ENCODE peak calls at places on chromosome 7, in four cellular contexts. R, S, G and Q are unnamed samples.

GRCh38 chr7:98212532-98213041 is 1.3 kb downstream of the BHLHA15 start:
- DNase-seq in R (no peak), S (no peak), G (no peak), Q (no peak)

GRCh38 chr7:104848386-104848990 is 165.5 kb upstream of the KMT2E start:
- DNase-seq in R (no peak), S (peak), G (peak), Q (peak)

GRCh38 chr7:39910108-39910869 is 39.8 kb upstream of the CDK13 start:
- DNase-seq in R (no peak), S (no peak), G (no peak), Q (no peak)

GRCh38 chr7:157603005-157603404 is 266.2 kb downstream of the DNAJB6 start:
- DNase-seq in R (no peak), S (no peak), G (no peak), Q (no peak)

GRCh38 chr7:1240296-1240820 is 7.7 kb downstream of the UNCX start:
- DNase-seq in R (no peak), S (no peak), G (no peak), Q (no peak)

GRCh38 chr7:1804310-1804709 is 134.2 kb downstream of the ELFN1 start:
- DNase-seq in R (no peak), S (no peak), G (no peak), Q (no peak)

GRCh38 chr7:106425017-106425719 is 140.4 kb upstream of the NAMPT start:
- DNase-seq in R (peak), S (peak), G (peak), Q (peak)

GRCh38 chr7:151435103-151435916 is 4.6 kb downstream of the CRYGN start:
- DNase-seq in R (no peak), S (no peak), G (no peak), Q (peak)

GRCh38 chr7:158766570-158767281 is 62.1 kb upstream of the NCAPG2 start:
- DNase-seq in R (no peak), S (no peak), G (no peak), Q (no peak)

GRCh38 chr7:674454-675410 is 51.8 kb upstream of the DNAAF5 start:
- DNase-seq in R (no peak), S (no peak), G (no peak), Q (no peak)